ENCODE peak calls at places on chromosome 6, in ten cellular contexts. M, D, B, Y, T, I, S, U, E and L are unnamed samples. For H3K9me3, the result is how much of the 10 kb centered on the place peaks cover.

GRCh38 chr6:32954983-32955802 is 2.3 kb upstream of the HLA-DMA start:
- DNase-seq in M (no peak), D (no peak), B (no peak), Y (no peak), T (no peak), I (no peak), S (no peak), U (no peak), E (peak), L (no peak)

GRCh38 chr6:26311012-26311384 is 54.0 kb upstream of the BTN3A2 start:
- DNase-seq in M (no peak), D (no peak), B (peak), Y (no peak), T (no peak), I (no peak), S (no peak), U (no peak), E (peak), L (no peak)

GRCh38 chr6:127446356-127446755 is 12.8 kb downstream of the KIAA0408 start:
- DNase-seq in M (no peak), D (no peak), B (peak), Y (no peak), T (no peak), I (no peak), S (no peak), U (no peak), E (no peak), L (no peak)

GRCh38 chr6:31270788-31271640 is 878 bp downstream of the HLA-C start:
- DNase-seq in M (no peak), D (peak), B (peak), Y (peak), T (peak), I (no peak), S (no peak), U (peak), E (peak), L (no peak)

GRCh38 chr6:158825038-158825950 is 6.1 kb upstream of the EZR start:
- DNase-seq in M (no peak), D (no peak), B (peak), Y (no peak), T (no peak), I (no peak), S (no peak), U (no peak), E (no peak), L (no peak)

GRCh38 chr6:89357390-89357789 is 4.9 kb upstream of the UBE2J1 start:
- DNase-seq in M (no peak), D (no peak), B (no peak), Y (no peak), T (no peak), I (no peak), S (no peak), U (no peak), E (peak), L (no peak)

GRCh38 chr6:19478992-19479391 is 358.2 kb upstream of the ID4 start:
- DNase-seq in M (no peak), D (no peak), B (no peak), Y (no peak), T (no peak), I (no peak), S (no peak), U (no peak), E (no peak), L (no peak)

GRCh38 chr6:30726506-30727413 is 6.6 kb downstream of the TUBB start:
- DNase-seq in M (no peak), D (no peak), B (no peak), Y (no peak), T (no peak), I (no peak), S (no peak), U (no peak), E (no peak), L (no peak)

GRCh38 chr6:31597006-31597405 is 4.2 kb upstream of the NCR3 start:
- DNase-seq in M (no peak), D (no peak), B (peak), Y (no peak), T (no peak), I (peak), S (no peak), U (no peak), E (peak), L (no peak)

GRCh38 chr6:34657307-34657978 is 39.1 kb downstream of the ILRUN start:
- DNase-seq in M (no peak), D (no peak), B (peak), Y (no peak), T (no peak), I (no peak), S (peak), U (peak), E (peak), L (no peak)

GRCh38 chr6:131631625-131632284 is 3.7 kb upstream of the MED23 start:
- DNase-seq in M (no peak), D (no peak), B (no peak), Y (no peak), T (no peak), I (no peak), S (no peak), U (no peak), E (no peak), L (no peak)

GRCh38 chr6:13486679-13487121 is 700 bp downstream of the GFOD1 start:
- DNase-seq in M (peak), D (peak), B (peak), Y (peak), T (peak), I (no peak), S (no peak), U (peak), E (peak), L (peak)

GRCh38 chr6:121006024-121006423 is 328.3 kb downstream of the TBC1D32 start:
- DNase-seq in M (no peak), D (no peak), B (no peak), Y (no peak), T (no peak), I (no peak), S (no peak), U (no peak), E (no peak), L (no peak)

GRCh38 chr6:166904101-166904746 is 52.1 kb downstream of the RNASET2 start:
- DNase-seq in M (no peak), D (no peak), B (no peak), Y (no peak), T (no peak), I (no peak), S (no peak), U (no peak), E (no peak), L (no peak)

GRCh38 chr6:32700391-32701040 is 34.1 kb upstream of the HLA-DQB1 start:
- DNase-seq in M (no peak), D (no peak), B (peak), Y (no peak), T (no peak), I (peak), S (peak), U (peak), E (peak), L (no peak)

GRCh38 chr6:161424421-161424820 is 150.6 kb upstream of the AGPAT4 start:
- DNase-seq in M (no peak), D (no peak), B (no peak), Y (no peak), T (no peak), I (no peak), S (no peak), U (no peak), E (no peak), L (no peak)

GRCh38 chr6:82205793-82206425 is 41.6 kb downstream of the IBTK start:
- DNase-seq in M (no peak), D (no peak), B (peak), Y (no peak), T (no peak), I (no peak), S (no peak), U (no peak), E (no peak), L (no peak)

GRCh38 chr6:37960139-37960935 is 140.8 kb downstream of the ZFAND3 start:
- DNase-seq in M (no peak), D (no peak), B (no peak), Y (no peak), T (no peak), I (no peak), S (no peak), U (no peak), E (no peak), L (no peak)

GRCh38 chr6:90368601-90369000 is 72.0 kb upstream of the BACH2 start:
- DNase-seq in M (no peak), D (no peak), B (peak), Y (no peak), T (no peak), I (no peak), S (no peak), U (no peak), E (no peak), L (no peak)

GRCh38 chr6:10999994-11000393 is 44.1 kb downstream of the ELOVL2 start:
- DNase-seq in M (no peak), D (no peak), B (peak), Y (no peak), T (no peak), I (no peak), S (no peak), U (no peak), E (no peak), L (no peak)

GRCh38 chr6:4775591-4776492 is at the start of gene CDYL:
- DNase-seq in M (no peak), D (peak), B (peak), Y (peak), T (peak), I (peak), S (peak), U (peak), E (peak), L (peak)

GRCh38 chr6:85677243-85677956 is 34.7 kb upstream of the SYNCRIP start:
- DNase-seq in M (no peak), D (no peak), B (peak), Y (no peak), T (no peak), I (no peak), S (no peak), U (no peak), E (no peak), L (no peak)

GRCh38 chr6:154479388-154480143 is 30.9 kb downstream of the CNKSR3 start:
- DNase-seq in M (no peak), D (no peak), B (peak), Y (no peak), T (no peak), I (no peak), S (no peak), U (no peak), E (no peak), L (no peak)

GRCh38 chr6:155530219-155530834 is 74.7 kb upstream of the NOX3 start:
- DNase-seq in M (no peak), D (no peak), B (peak), Y (no peak), T (no peak), I (peak), S (no peak), U (no peak), E (peak), L (no peak)

GRCh38 chr6:37822851-37823682 is 3.5 kb downstream of the ZFAND3 start:
- DNase-seq in M (no peak), D (no peak), B (no peak), Y (no peak), T (no peak), I (no peak), S (peak), U (no peak), E (peak), L (no peak)

GRCh38 chr6:20704325-20704724 is 170.1 kb downstream of the CDKAL1 start:
- DNase-seq in M (no peak), D (no peak), B (no peak), Y (no peak), T (no peak), I (no peak), S (no peak), U (no peak), E (no peak), L (no peak)

GRCh38 chr6:19929312-19929711 is 92.1 kb downstream of the ID4 start:
- DNase-seq in M (no peak), D (no peak), B (no peak), Y (no peak), T (no peak), I (no peak), S (no peak), U (no peak), E (no peak), L (no peak)

GRCh38 chr6:2524090-2524489 is 226.6 kb downstream of the MYLK4 start:
- DNase-seq in M (no peak), D (no peak), B (no peak), Y (no peak), T (no peak), I (no peak), S (no peak), U (no peak), E (no peak), L (no peak)

GRCh38 chr6:56643379-56644089 is 845 bp upstream of the DST start:
- DNase-seq in M (no peak), D (no peak), B (no peak), Y (no peak), T (no peak), I (no peak), S (no peak), U (no peak), E (no peak), L (no peak)

GRCh38 chr6:43809417-43810305 is 39.6 kb downstream of the VEGFA start:
- DNase-seq in M (no peak), D (no peak), B (peak), Y (no peak), T (no peak), I (no peak), S (no peak), U (no peak), E (no peak), L (no peak)

GRCh38 chr6:1251198-1252155 is 60.4 kb upstream of the FOXQ1 start:
- DNase-seq in M (no peak), D (no peak), B (no peak), Y (no peak), T (no peak), I (no peak), S (no peak), U (no peak), E (no peak), L (no peak)

GRCh38 chr6:106731144-106731842 is 101.9 kb downstream of the QRSL1 start:
- DNase-seq in M (no peak), D (no peak), B (no peak), Y (no peak), T (no peak), I (no peak), S (no peak), U (no peak), E (no peak), L (no peak)

GRCh38 chr6:84428300-84428907 is 201.0 kb upstream of the CEP162 start:
- DNase-seq in M (no peak), D (peak), B (peak), Y (peak), T (no peak), I (peak), S (peak), U (peak), E (no peak), L (peak)

GRCh38 chr6:148653138-148653776 is 93.6 kb upstream of the UST start:
- DNase-seq in M (no peak), D (no peak), B (no peak), Y (no peak), T (no peak), I (peak), S (no peak), U (no peak), E (no peak), L (no peak)
- H3K9me3 ChIP-seq in M (under half), D (under half), B (under half), Y (under half), T (under half), I (under half), S (under half), U (under half), E (under half), L (under half)

GRCh38 chr6:27452496-27452897 is 20.4 kb downstream of the ZNF184 start:
- DNase-seq in M (no peak), D (no peak), B (peak), Y (no peak), T (no peak), I (no peak), S (no peak), U (no peak), E (no peak), L (no peak)

GRCh38 chr6:27448456-27448855 is 24.4 kb downstream of the ZNF184 start:
- DNase-seq in M (no peak), D (no peak), B (no peak), Y (no peak), T (no peak), I (no peak), S (no peak), U (no peak), E (no peak), L (no peak)

GRCh38 chr6:27451660-27452390 is 21.1 kb downstream of the ZNF184 start:
- DNase-seq in M (no peak), D (no peak), B (no peak), Y (no peak), T (no peak), I (no peak), S (no peak), U (no peak), E (no peak), L (no peak)
- H3K9me3 ChIP-seq in M (half or more), D (half or more), B (under half), Y (half or more), T (under half), I (half or more), S (under half), U (under half), E (under half), L (under half)

GRCh38 chr6:164079275-164079600 is 664.7 kb downstream of the QKI start:
- DNase-seq in M (no peak), D (no peak), B (no peak), Y (no peak), T (no peak), I (no peak), S (no peak), U (no peak), E (no peak), L (no peak)

GRCh38 chr6:164086326-164086887 is 671.9 kb downstream of the QKI start:
- DNase-seq in M (no peak), D (no peak), B (no peak), Y (no peak), T (no peak), I (no peak), S (no peak), U (no peak), E (no peak), L (no peak)

GRCh38 chr6:164087870-164088269 is 673.4 kb downstream of the QKI start:
- DNase-seq in M (no peak), D (no peak), B (no peak), Y (no peak), T (no peak), I (no peak), S (no peak), U (no peak), E (no peak), L (no peak)

GRCh38 chr6:164085552-164086325 is 671.2 kb downstream of the QKI start:
- DNase-seq in M (peak), D (peak), B (peak), Y (peak), T (no peak), I (no peak), S (no peak), U (peak), E (no peak), L (peak)

GRCh38 chr6:164085086-164085485 is 670.6 kb downstream of the QKI start:
- DNase-seq in M (no peak), D (no peak), B (no peak), Y (peak), T (no peak), I (no peak), S (no peak), U (no peak), E (no peak), L (no peak)
- H3K9me3 ChIP-seq in M (under half), D (under half), B (under half), Y (under half), T (under half), I (under half), S (under half), U (under half), E (under half), L (under half)

GRCh38 chr6:135481786-135482369 is 15.7 kb downstream of the AHI1 start:
- DNase-seq in M (no peak), D (no peak), B (peak), Y (no peak), T (no peak), I (no peak), S (no peak), U (no peak), E (no peak), L (no peak)
- H3K9me3 ChIP-seq in M (under half), D (half or more), B (under half), Y (under half), T (under half), I (under half), S (under half), U (under half), E (under half), L (under half)

GRCh38 chr6:53513519-53513966 is 31.4 kb downstream of the GCLC start:
- DNase-seq in M (no peak), D (no peak), B (peak), Y (no peak), T (no peak), I (no peak), S (no peak), U (no peak), E (no peak), L (no peak)
- H3K9me3 ChIP-seq in M (under half), D (under half), B (under half), Y (under half), T (under half), I (under half), S (under half), U (under half), E (under half), L (under half)

GRCh38 chr6:100865525-100865924 is 15.6 kb downstream of the ASCC3 start:
- DNase-seq in M (no peak), D (no peak), B (no peak), Y (no peak), T (no peak), I (no peak), S (no peak), U (no peak), E (no peak), L (no peak)
- H3K9me3 ChIP-seq in M (under half), D (under half), B (under half), Y (under half), T (under half), I (under half), S (under half), U (under half), E (under half), L (under half)